ENCODE peak calls at places on chromosomes 6 and 20, in five cellular contexts. P, V, Z, I and X are unnamed samples.

GRCh38 chr6:9901376-9901775 is 513.5 kb downstream of the TFAP2A start:
- DNase-seq in I (no peak), P (no peak), V (no peak), Z (no peak), X (no peak)

GRCh38 chr6:125216015-125216414 is 62.4 kb downstream of the TPD52L1 start:
- DNase-seq in Z (no peak), I (no peak), V (no peak), P (no peak), X (no peak)

GRCh38 chr20:5433352-5433751 is 116.6 kb upstream of the PROKR2 start:
- DNase-seq in V (no peak), I (no peak), Z (peak), P (no peak), X (no peak)

GRCh38 chr6:33858053-33858475 is 54.3 kb upstream of the MLN start:
- DNase-seq in V (no peak), Z (no peak), P (no peak), I (peak), X (no peak)

GRCh38 chr6:158796353-158796752 is 22.8 kb downstream of the EZR start:
- DNase-seq in I (no peak), V (no peak), P (no peak), Z (no peak), X (no peak)

GRCh38 chr20:63051186-63051860 is 44.6 kb upstream of the BHLHE23 start:
- DNase-seq in P (no peak), V (no peak), I (no peak), Z (no peak), X (no peak)

GRCh38 chr6:5246870-5247161 is 13.9 kb downstream of the LYRM4 start:
- DNase-seq in Z (no peak), V (no peak), P (no peak), I (no peak), X (no peak)

GRCh38 chr6:7978736-7979135 is 68.1 kb upstream of the TXNDC5 start:
- DNase-seq in P (no peak), I (no peak), V (no peak), Z (no peak), X (no peak)

GRCh38 chr6:55632953-55633352 is 54.0 kb upstream of the HMGCLL1 start:
- DNase-seq in V (no peak), P (no peak), Z (no peak), I (no peak), X (no peak)

GRCh38 chr6:107488875-107489635 is 862 bp upstream of the SOBP start:
- DNase-seq in Z (peak), I (no peak), P (no peak), V (no peak), X (peak)

GRCh38 chr20:39298566-39299501 is 336.7 kb downstream of the DHX35 start:
- DNase-seq in I (no peak), Z (no peak), P (no peak), V (no peak), X (no peak)

GRCh38 chr6:144064831-144065668 is 30.3 kb downstream of the SF3B5 start:
- DNase-seq in I (no peak), V (no peak), Z (no peak), P (no peak), X (peak)

GRCh38 chr20:16462711-16463110 is 110.5 kb downstream of the KIF16B start:
- DNase-seq in Z (peak), I (no peak), P (no peak), V (no peak), X (no peak)

GRCh38 chr6:138109042-138109997 is 2.1 kb upstream of the PERP start:
- DNase-seq in V (peak), P (peak), I (peak), Z (peak), X (peak)

GRCh38 chr6:42281016-42281533 is 63.4 kb upstream of the MRPS10 start:
- DNase-seq in P (no peak), V (no peak), I (no peak), Z (no peak), X (no peak)

GRCh38 chr20:63536241-63536977 is 767 bp downstream of the PTK6 start:
- DNase-seq in P (peak), Z (no peak), I (peak), V (no peak), X (peak)

GRCh38 chr6:10205892-10206291 is 209.0 kb downstream of the TFAP2A start:
- DNase-seq in Z (no peak), I (no peak), P (no peak), V (no peak), X (no peak)

GRCh38 chr6:13924949-13925881 is at the start of gene RNF182:
- DNase-seq in P (no peak), Z (no peak), V (no peak), I (peak), X (peak)

GRCh38 chr6:169502445-169502844 is 199.4 kb downstream of the WDR27 start:
- DNase-seq in V (no peak), Z (no peak), P (no peak), I (no peak), X (no peak)

GRCh38 chr20:31440012-31440659 is at the start of gene DEFB123:
- DNase-seq in V (no peak), P (no peak), Z (no peak), I (no peak), X (no peak)

GRCh38 chr6:90644492-90644891 is 57.6 kb upstream of the MAP3K7 start:
- DNase-seq in I (no peak), V (no peak), P (no peak), Z (no peak), X (no peak)

GRCh38 chr20:37944456-37944981 is 41.6 kb downstream of the VSTM2L start:
- DNase-seq in Z (no peak), I (no peak), P (no peak), V (no peak), X (peak)

GRCh38 chr6:2950713-2951112 is 20.7 kb downstream of the SERPINB6 start:
- DNase-seq in P (no peak), V (no peak), I (no peak), Z (no peak), X (no peak)

GRCh38 chr6:139230421-139230840 is 61.4 kb downstream of the TXLNB start:
- DNase-seq in Z (peak), V (no peak), P (peak), I (peak), X (no peak)

GRCh38 chr6:158624684-158625682 is 19.6 kb downstream of the DYNLT1 start:
- DNase-seq in I (no peak), Z (no peak), P (no peak), V (no peak), X (no peak)

GRCh38 chr6:38686270-38687042 is 16.5 kb downstream of the GLO1 start:
- DNase-seq in I (no peak), Z (no peak), P (no peak), V (no peak), X (no peak)

GRCh38 chr20:1164871-1165270 is 19.9 kb downstream of the TMEM74B start:
- DNase-seq in I (no peak), Z (no peak), P (no peak), V (no peak), X (no peak)